ENCODE peak calls at places on chromosomes 2 and 18, in six cellular contexts. One of them, this sample, is unnamed.

GRCh38 chr2:137910641-137911040 is 53.6 kb upstream of the HNMT start:
- DNase-seq in astrocyte: no peak
- DNase-seq in effector memory CD4-positive, alpha-beta T cell: no peak
- DNase-seq in ascending aorta: no peak
- DNase-seq in breast epithelium: no peak
- DNase-seq in aorta: no peak
- DNase-seq in this sample: no peak

GRCh38 chr2:178473373-178473772 is 5.0 kb downstream of the FKBP7 start:
- DNase-seq in aorta: no peak
- DNase-seq in astrocyte: no peak
- DNase-seq in ascending aorta: no peak
- DNase-seq in breast epithelium: no peak
- DNase-seq in effector memory CD4-positive, alpha-beta T cell: no peak
- DNase-seq in this sample: no peak

GRCh38 chr2:20093263-20094141 is 42.1 kb upstream of the LAPTM4A start:
- DNase-seq in breast epithelium: no peak
- DNase-seq in effector memory CD4-positive, alpha-beta T cell: no peak
- DNase-seq in aorta: peak; percentile 61
- DNase-seq in ascending aorta: no peak
- DNase-seq in astrocyte: peak; percentile 54
- DNase-seq in this sample: no peak

GRCh38 chr18:31261792-31262582 is 56.0 kb upstream of the DSG1 start:
- DNase-seq in ascending aorta: no peak
- DNase-seq in breast epithelium: no peak
- DNase-seq in aorta: no peak
- DNase-seq in astrocyte: no peak
- DNase-seq in effector memory CD4-positive, alpha-beta T cell: no peak
- DNase-seq in this sample: no peak

GRCh38 chr2:196534533-196534932 is 105.0 kb upstream of the CCDC150 start:
- DNase-seq in aorta: no peak
- DNase-seq in breast epithelium: no peak
- DNase-seq in astrocyte: no peak
- DNase-seq in ascending aorta: no peak
- DNase-seq in effector memory CD4-positive, alpha-beta T cell: no peak
- DNase-seq in this sample: no peak

GRCh38 chr2:195352581-195352980 is 304.4 kb upstream of the SLC39A10 start:
- DNase-seq in effector memory CD4-positive, alpha-beta T cell: no peak
- DNase-seq in astrocyte: no peak
- DNase-seq in breast epithelium: no peak
- DNase-seq in ascending aorta: no peak
- DNase-seq in aorta: no peak
- DNase-seq in this sample: no peak

GRCh38 chr2:45724329-45724728 is 72.9 kb downstream of the PRKCE start:
- DNase-seq in aorta: no peak
- DNase-seq in astrocyte: no peak
- DNase-seq in ascending aorta: no peak
- DNase-seq in breast epithelium: no peak
- DNase-seq in effector memory CD4-positive, alpha-beta T cell: no peak
- DNase-seq in this sample: no peak

GRCh38 chr2:12050381-12050780 is 303.9 kb downstream of the LPIN1 start:
- DNase-seq in ascending aorta: no peak
- DNase-seq in effector memory CD4-positive, alpha-beta T cell: no peak
- DNase-seq in aorta: no peak
- DNase-seq in breast epithelium: no peak
- DNase-seq in astrocyte: peak; percentile 67
- DNase-seq in this sample: no peak

GRCh38 chr2:42089340-42089925 is 41.6 kb downstream of the PKDCC start:
- DNase-seq in effector memory CD4-positive, alpha-beta T cell: no peak
- DNase-seq in aorta: peak; percentile 76
- DNase-seq in breast epithelium: no peak
- DNase-seq in ascending aorta: peak; percentile 83
- DNase-seq in astrocyte: no peak
- DNase-seq in this sample: no peak

GRCh38 chr18:35347991-35348390 is 3.8 kb upstream of the ZNF24 start:
- DNase-seq in effector memory CD4-positive, alpha-beta T cell: no peak
- DNase-seq in aorta: no peak
- DNase-seq in astrocyte: no peak
- DNase-seq in ascending aorta: no peak
- DNase-seq in breast epithelium: no peak
- DNase-seq in this sample: no peak

GRCh38 chr2:18309627-18310026 is 250.8 kb downstream of the RDH14 start:
- DNase-seq in breast epithelium: no peak
- DNase-seq in effector memory CD4-positive, alpha-beta T cell: no peak
- DNase-seq in aorta: no peak
- DNase-seq in ascending aorta: no peak
- DNase-seq in astrocyte: no peak
- DNase-seq in this sample: no peak

GRCh38 chr2:290090-290722 is 2.3 kb upstream of the ALKAL2 start:
- DNase-seq in astrocyte: peak; percentile 65
- DNase-seq in breast epithelium: peak; percentile 38
- DNase-seq in ascending aorta: peak; percentile 83
- DNase-seq in effector memory CD4-positive, alpha-beta T cell: no peak
- DNase-seq in aorta: peak; percentile 82
- DNase-seq in this sample: peak; percentile 50

GRCh38 chr2:175404839-175405238 is 223.3 kb upstream of the ATP5MC3 start:
- DNase-seq in breast epithelium: no peak
- DNase-seq in effector memory CD4-positive, alpha-beta T cell: no peak
- DNase-seq in astrocyte: no peak
- DNase-seq in ascending aorta: no peak
- DNase-seq in aorta: no peak
- DNase-seq in this sample: no peak

GRCh38 chr2:175401956-175402469 is 220.5 kb upstream of the ATP5MC3 start:
- DNase-seq in effector memory CD4-positive, alpha-beta T cell: no peak
- DNase-seq in breast epithelium: no peak
- DNase-seq in aorta: no peak
- DNase-seq in astrocyte: no peak
- DNase-seq in ascending aorta: no peak
- DNase-seq in this sample: no peak

GRCh38 chr2:175402591-175402990 is 221.1 kb upstream of the ATP5MC3 start:
- DNase-seq in astrocyte: no peak
- DNase-seq in breast epithelium: no peak
- DNase-seq in aorta: no peak
- DNase-seq in effector memory CD4-positive, alpha-beta T cell: no peak
- DNase-seq in ascending aorta: no peak
- DNase-seq in this sample: no peak

GRCh38 chr2:175400975-175401374 is 219.5 kb upstream of the ATP5MC3 start:
- DNase-seq in ascending aorta: no peak
- DNase-seq in aorta: no peak
- DNase-seq in effector memory CD4-positive, alpha-beta T cell: no peak
- DNase-seq in breast epithelium: no peak
- DNase-seq in astrocyte: no peak
- DNase-seq in this sample: no peak

GRCh38 chr2:175403599-175404221 is 222.2 kb upstream of the ATP5MC3 start:
- DNase-seq in aorta: no peak
- DNase-seq in ascending aorta: no peak
- DNase-seq in breast epithelium: no peak
- DNase-seq in effector memory CD4-positive, alpha-beta T cell: no peak
- DNase-seq in astrocyte: no peak
- DNase-seq in this sample: no peak
- H3K4me3 ChIP-seq in aorta: no peak overlapping the region
- H3K4me3 ChIP-seq in ascending aorta: no peak overlapping the region
- H3K4me3 ChIP-seq in breast epithelium: no peak overlapping the region
- H3K4me3 ChIP-seq in effector memory CD4-positive, alpha-beta T cell: no peak overlapping the region
- H3K4me3 ChIP-seq in astrocyte: no peak overlapping the region
- H3K4me3 ChIP-seq in this sample: no peak overlapping the region

GRCh38 chr18:79792096-79792987 is 5.4 kb upstream of the KCNG2 start:
- DNase-seq in astrocyte: no peak
- DNase-seq in effector memory CD4-positive, alpha-beta T cell: no peak
- DNase-seq in aorta: peak; percentile 50
- DNase-seq in ascending aorta: no peak
- DNase-seq in breast epithelium: no peak
- DNase-seq in this sample: no peak
- H3K4me3 ChIP-seq in astrocyte: peak overlapping the region; percentile 6
- H3K4me3 ChIP-seq in effector memory CD4-positive, alpha-beta T cell: no peak overlapping the region
- H3K4me3 ChIP-seq in aorta: no peak overlapping the region
- H3K4me3 ChIP-seq in ascending aorta: no peak overlapping the region
- H3K4me3 ChIP-seq in breast epithelium: peak overlapping the region; percentile 23
- H3K4me3 ChIP-seq in this sample: no peak overlapping the region

GRCh38 chr2:227862227-227862740 is 9.1 kb upstream of the DAW1 start:
- DNase-seq in astrocyte: no peak
- DNase-seq in effector memory CD4-positive, alpha-beta T cell: no peak
- DNase-seq in breast epithelium: no peak
- DNase-seq in aorta: no peak
- DNase-seq in ascending aorta: no peak
- DNase-seq in this sample: peak; percentile 40
- H3K4me3 ChIP-seq in astrocyte: no peak overlapping the region
- H3K4me3 ChIP-seq in effector memory CD4-positive, alpha-beta T cell: no peak overlapping the region
- H3K4me3 ChIP-seq in breast epithelium: no peak overlapping the region
- H3K4me3 ChIP-seq in aorta: no peak overlapping the region
- H3K4me3 ChIP-seq in ascending aorta: no peak overlapping the region
- H3K4me3 ChIP-seq in this sample: no peak overlapping the region

DNA sequence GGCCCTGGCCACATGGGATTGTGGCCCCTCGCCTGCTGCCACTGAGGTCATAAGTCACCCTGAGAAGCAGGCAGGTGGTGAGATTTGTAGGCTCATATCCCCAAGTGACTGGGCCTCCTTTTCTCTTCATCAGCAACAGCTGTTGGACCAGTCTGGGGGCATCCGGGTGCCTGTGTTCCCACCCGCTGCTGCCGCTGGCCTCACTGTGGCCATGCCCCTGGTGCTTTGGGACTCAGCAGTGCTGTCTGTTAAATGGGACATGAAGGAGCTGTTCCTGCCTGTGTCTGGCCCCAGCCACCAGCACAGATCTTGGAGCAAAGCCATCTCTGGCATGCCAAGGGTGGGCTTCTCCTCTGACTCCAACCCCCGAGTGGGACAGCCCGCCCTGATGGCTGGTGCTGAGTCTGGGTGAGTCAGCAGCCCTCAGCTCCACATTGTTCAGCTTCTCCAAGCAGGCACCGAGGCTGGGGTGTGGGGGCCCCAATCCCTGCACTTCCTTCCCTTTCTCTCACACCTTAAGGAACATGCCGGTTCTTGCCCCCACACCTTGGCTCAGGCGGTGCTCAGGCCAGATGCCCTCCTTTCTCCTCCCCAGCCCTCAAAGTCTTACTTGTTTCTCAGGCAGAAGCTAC is 207.9 kb downstream of the GLI2 start:
- DNase-seq in aorta: no peak
- DNase-seq in astrocyte: no peak
- DNase-seq in breast epithelium: no peak
- DNase-seq in ascending aorta: no peak
- DNase-seq in effector memory CD4-positive, alpha-beta T cell: no peak
- DNase-seq in this sample: no peak
- H3K4me3 ChIP-seq in aorta: no peak overlapping the region
- H3K4me3 ChIP-seq in astrocyte: no peak overlapping the region
- H3K4me3 ChIP-seq in breast epithelium: no peak overlapping the region
- H3K4me3 ChIP-seq in ascending aorta: no peak overlapping the region
- H3K4me3 ChIP-seq in effector memory CD4-positive, alpha-beta T cell: no peak overlapping the region
- H3K4me3 ChIP-seq in this sample: no peak overlapping the region

GRCh38 chr2:104872034-104872865 is 18.3 kb downstream of the POU3F3 start:
- DNase-seq in astrocyte: peak; percentile 35
- DNase-seq in aorta: no peak
- DNase-seq in ascending aorta: no peak
- DNase-seq in effector memory CD4-positive, alpha-beta T cell: no peak
- DNase-seq in breast epithelium: no peak
- DNase-seq in this sample: no peak
- H3K4me3 ChIP-seq in astrocyte: peak overlapping the region; percentile 66
- H3K4me3 ChIP-seq in aorta: no peak overlapping the region
- H3K4me3 ChIP-seq in ascending aorta: peak overlapping the region; percentile 50
- H3K4me3 ChIP-seq in effector memory CD4-positive, alpha-beta T cell: no peak overlapping the region
- H3K4me3 ChIP-seq in breast epithelium: peak overlapping the region; percentile 72
- H3K4me3 ChIP-seq in this sample: peak overlapping the region; percentile 60

DNA sequence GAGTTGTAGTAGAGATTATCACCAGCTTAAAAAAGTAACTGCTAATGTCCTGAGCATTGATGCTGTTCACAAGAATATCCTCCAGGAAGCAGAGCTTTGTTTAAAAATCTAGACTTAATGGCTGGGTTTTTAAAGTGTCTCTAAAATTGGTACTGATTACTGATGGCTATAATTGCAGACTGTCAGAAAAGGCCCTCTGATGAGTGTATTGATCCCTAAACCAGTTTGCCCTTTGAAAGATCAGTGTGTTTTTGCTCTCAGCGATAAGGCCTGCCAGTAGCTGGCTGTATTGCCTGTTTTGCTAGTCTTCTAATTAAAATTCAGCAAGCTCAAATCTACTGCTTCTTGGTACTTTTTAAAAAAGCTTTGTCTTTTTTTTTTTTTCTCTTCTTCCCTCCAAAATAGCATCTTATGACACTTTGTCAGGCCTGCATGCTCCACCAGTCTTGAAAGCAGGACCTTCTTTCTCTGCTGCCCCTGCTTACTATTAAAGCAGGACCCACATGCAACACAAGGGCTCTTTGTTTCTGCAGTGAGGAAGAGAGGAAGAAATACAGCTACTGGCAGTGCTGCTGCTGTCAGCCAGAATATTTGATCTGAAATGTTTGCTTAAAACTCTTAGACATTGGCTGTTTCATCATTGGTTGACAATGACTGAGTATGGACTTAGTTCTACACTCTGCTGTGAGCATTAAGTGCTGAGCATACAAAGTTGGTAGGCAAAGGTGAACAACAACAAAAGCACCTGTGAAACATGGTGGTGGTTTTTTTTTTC is 1.8 kb downstream of the SEC11C start:
- DNase-seq in astrocyte: no peak
- DNase-seq in effector memory CD4-positive, alpha-beta T cell: no peak
- DNase-seq in ascending aorta: no peak
- DNase-seq in breast epithelium: no peak
- DNase-seq in aorta: no peak
- DNase-seq in this sample: no peak
- H3K4me3 ChIP-seq in astrocyte: no peak overlapping the region
- H3K4me3 ChIP-seq in effector memory CD4-positive, alpha-beta T cell: no peak overlapping the region
- H3K4me3 ChIP-seq in ascending aorta: no peak overlapping the region
- H3K4me3 ChIP-seq in breast epithelium: no peak overlapping the region
- H3K4me3 ChIP-seq in aorta: no peak overlapping the region
- H3K4me3 ChIP-seq in this sample: no peak overlapping the region

GRCh38 chr2:188181035-188181434 is 110.6 kb upstream of the GULP1 start:
- DNase-seq in astrocyte: no peak
- DNase-seq in aorta: no peak
- DNase-seq in effector memory CD4-positive, alpha-beta T cell: no peak
- DNase-seq in breast epithelium: no peak
- DNase-seq in ascending aorta: no peak
- DNase-seq in this sample: no peak
- H3K4me3 ChIP-seq in astrocyte: no peak overlapping the region
- H3K4me3 ChIP-seq in aorta: no peak overlapping the region
- H3K4me3 ChIP-seq in effector memory CD4-positive, alpha-beta T cell: no peak overlapping the region
- H3K4me3 ChIP-seq in breast epithelium: no peak overlapping the region
- H3K4me3 ChIP-seq in ascending aorta: no peak overlapping the region
- H3K4me3 ChIP-seq in this sample: no peak overlapping the region

DNA sequence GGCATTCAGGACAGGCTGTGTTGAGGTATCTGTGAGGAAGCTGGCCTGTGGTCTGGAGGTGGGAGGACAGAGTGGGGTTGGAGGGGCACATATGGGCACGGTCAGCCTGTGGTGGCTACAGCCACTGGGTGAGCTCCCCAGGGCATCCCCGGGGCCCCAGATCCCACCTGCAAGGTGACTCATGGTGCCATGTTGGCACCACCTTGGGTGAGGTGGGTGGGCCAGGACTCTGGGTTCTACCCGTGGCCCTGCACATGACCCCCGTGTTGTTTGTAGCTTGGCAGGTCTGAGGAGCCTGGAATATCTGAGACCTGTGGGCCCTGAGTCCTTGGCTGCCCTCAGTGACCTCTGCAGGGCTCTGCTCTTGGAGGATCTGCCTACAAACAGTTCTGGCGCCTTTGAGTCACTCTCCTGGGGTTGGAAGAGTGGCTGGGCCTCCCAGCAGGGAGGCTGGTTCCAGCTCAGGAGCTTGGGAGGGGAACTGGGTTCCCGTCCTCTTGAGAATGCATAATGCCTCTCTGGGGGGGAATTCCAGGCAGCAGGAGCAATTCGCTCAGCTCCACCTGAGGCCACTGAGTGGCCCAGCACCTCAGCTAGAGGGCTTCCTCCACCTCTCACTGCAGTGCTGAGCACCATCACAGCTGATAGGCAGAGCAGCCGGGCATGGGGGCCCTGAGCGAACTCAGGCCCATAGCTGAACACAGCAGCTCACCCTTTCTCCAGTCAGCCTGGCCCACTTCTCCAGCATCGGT is 105.1 kb downstream of the DYSF start:
- DNase-seq in ascending aorta: no peak
- DNase-seq in effector memory CD4-positive, alpha-beta T cell: no peak
- DNase-seq in aorta: peak; percentile 35
- DNase-seq in breast epithelium: no peak
- DNase-seq in astrocyte: no peak
- DNase-seq in this sample: peak; percentile 13
- H3K4me3 ChIP-seq in ascending aorta: no peak overlapping the region
- H3K4me3 ChIP-seq in effector memory CD4-positive, alpha-beta T cell: no peak overlapping the region
- H3K4me3 ChIP-seq in aorta: no peak overlapping the region
- H3K4me3 ChIP-seq in breast epithelium: no peak overlapping the region
- H3K4me3 ChIP-seq in astrocyte: no peak overlapping the region
- H3K4me3 ChIP-seq in this sample: no peak overlapping the region